ENCODE peak calls at places on chromosome 2, in five cellular contexts. One of them, this sample, is unnamed.

GRCh38 chr2:157696036-157696435 is 67.4 kb upstream of the ACVR1C start:
- DNase-seq in neuronal stem cell: no peak
- DNase-seq in tibial nerve: no peak
- DNase-seq in ovary: no peak
- DNase-seq in uterus: no peak
- DNase-seq in this sample: no peak

GRCh38 chr2:173327421-173327820 is 27.3 kb upstream of the CDCA7 start:
- DNase-seq in neuronal stem cell: no peak
- DNase-seq in tibial nerve: no peak
- DNase-seq in ovary: no peak
- DNase-seq in uterus: no peak
- DNase-seq in this sample: no peak

GRCh38 chr2:3051266-3051665 is 326.4 kb downstream of the EIPR1 start:
- DNase-seq in neuronal stem cell: no peak
- DNase-seq in tibial nerve: no peak
- DNase-seq in ovary: no peak
- DNase-seq in uterus: no peak
- DNase-seq in this sample: no peak

GRCh38 chr2:60463249-60463648 is 90.2 kb downstream of the BCL11A start:
- DNase-seq in neuronal stem cell: no peak
- DNase-seq in tibial nerve: no peak
- DNase-seq in ovary: peak; percentile 41
- DNase-seq in uterus: peak; percentile 27
- DNase-seq in this sample: no peak

GRCh38 chr2:96832751-96833507 is 10.9 kb downstream of the ANKRD23 start:
- DNase-seq in neuronal stem cell: peak; percentile 86
- DNase-seq in tibial nerve: no peak
- DNase-seq in ovary: peak; percentile 85
- DNase-seq in uterus: peak; percentile 46
- DNase-seq in this sample: peak; percentile 68

GRCh38 chr2:223613017-223613950 is 11.1 kb upstream of the SCG2 start:
- DNase-seq in neuronal stem cell: no peak
- DNase-seq in tibial nerve: peak; percentile 60
- DNase-seq in ovary: peak; percentile 92
- DNase-seq in uterus: peak; percentile 83
- DNase-seq in this sample: peak; percentile 35

GRCh38 chr2:69770193-69770702 is 28.3 kb downstream of the ANXA4 start:
- DNase-seq in neuronal stem cell: no peak
- DNase-seq in tibial nerve: no peak
- DNase-seq in ovary: no peak
- DNase-seq in uterus: no peak
- DNase-seq in this sample: no peak

GRCh38 chr2:195622966-195623365 is 34.1 kb upstream of the SLC39A10 start:
- DNase-seq in neuronal stem cell: no peak
- DNase-seq in tibial nerve: no peak
- DNase-seq in ovary: no peak
- DNase-seq in uterus: no peak
- DNase-seq in this sample: no peak

GRCh38 chr2:230231251-230231650 is 5.7 kb downstream of the SP140 start:
- DNase-seq in neuronal stem cell: no peak
- DNase-seq in tibial nerve: no peak
- DNase-seq in ovary: no peak
- DNase-seq in uterus: no peak
- DNase-seq in this sample: no peak

GRCh38 chr2:181643158-181643557 is 13.7 kb downstream of the CERKL start:
- DNase-seq in neuronal stem cell: no peak
- DNase-seq in tibial nerve: no peak
- DNase-seq in ovary: no peak
- DNase-seq in uterus: no peak
- DNase-seq in this sample: no peak

GRCh38 chr2:15720561-15721307 is 129.1 kb downstream of the DDX1 start:
- DNase-seq in neuronal stem cell: no peak
- DNase-seq in tibial nerve: no peak
- DNase-seq in ovary: no peak
- DNase-seq in uterus: no peak
- DNase-seq in this sample: no peak

GRCh38 chr2:44999540-44999939 is 9.7 kb downstream of the SIX2 start:
- DNase-seq in neuronal stem cell: no peak
- DNase-seq in tibial nerve: no peak
- DNase-seq in ovary: no peak
- DNase-seq in uterus: no peak
- DNase-seq in this sample: no peak

DNA sequence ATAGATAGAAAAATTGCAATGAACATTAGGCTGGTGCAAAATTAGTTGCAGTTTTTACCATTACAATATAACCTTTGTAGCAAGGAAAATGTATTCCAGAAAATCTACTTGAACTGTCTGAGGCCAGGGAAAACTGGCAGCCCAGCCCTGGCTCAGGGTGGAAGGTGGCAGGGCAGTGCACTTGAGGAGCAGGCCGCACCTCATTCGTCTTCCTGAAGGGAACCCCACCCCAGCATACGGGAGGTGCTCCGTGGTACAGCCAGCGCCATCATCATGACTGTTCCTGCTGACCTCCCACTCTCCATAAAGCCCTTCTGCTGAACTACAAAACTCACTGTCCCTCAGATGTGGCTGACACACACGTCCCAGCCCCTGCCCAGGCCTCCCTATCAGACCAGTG is 65.9 kb upstream of the TFCP2L1 start:
- DNase-seq in neuronal stem cell: no peak
- DNase-seq in tibial nerve: no peak
- DNase-seq in ovary: no peak
- DNase-seq in uterus: no peak
- DNase-seq in this sample: no peak
- H3K36me3 ChIP-seq in neuronal stem cell: peaks cover 99% of the 10 kb centered on the region
- H3K36me3 ChIP-seq in tibial nerve: peaks cover 23% of the 10 kb centered on the region
- H3K36me3 ChIP-seq in ovary: no peaks in the 10 kb centered on the region
- H3K36me3 ChIP-seq in uterus: no peaks in the 10 kb centered on the region
- H3K36me3 ChIP-seq in this sample: peaks cover 32% of the 10 kb centered on the region

GRCh38 chr2:237652854-237653253 is 25.5 kb downstream of the LRRFIP1 start:
- DNase-seq in neuronal stem cell: no peak
- DNase-seq in tibial nerve: no peak
- DNase-seq in ovary: no peak
- DNase-seq in uterus: no peak
- DNase-seq in this sample: no peak

GRCh38 chr2:237650455-237650850 is 23.1 kb downstream of the LRRFIP1 start:
- DNase-seq in neuronal stem cell: no peak
- DNase-seq in tibial nerve: no peak
- DNase-seq in ovary: no peak
- DNase-seq in uterus: no peak
- DNase-seq in this sample: no peak

GRCh38 chr2:237652181-237652580 is 24.8 kb downstream of the LRRFIP1 start:
- DNase-seq in neuronal stem cell: no peak
- DNase-seq in tibial nerve: no peak
- DNase-seq in ovary: no peak
- DNase-seq in uterus: no peak
- DNase-seq in this sample: no peak

GRCh38 chr2:237649541-237650454 is 22.4 kb downstream of the LRRFIP1 start:
- DNase-seq in neuronal stem cell: no peak
- DNase-seq in tibial nerve: no peak
- DNase-seq in ovary: no peak
- DNase-seq in uterus: no peak
- DNase-seq in this sample: no peak

GRCh38 chr2:237651761-237652160 is 24.4 kb downstream of the LRRFIP1 start:
- DNase-seq in neuronal stem cell: no peak
- DNase-seq in tibial nerve: no peak
- DNase-seq in ovary: no peak
- DNase-seq in uterus: no peak
- DNase-seq in this sample: no peak
- H3K36me3 ChIP-seq in neuronal stem cell: peaks cover 7% of the 10 kb centered on the region
- H3K36me3 ChIP-seq in tibial nerve: no peaks in the 10 kb centered on the region
- H3K36me3 ChIP-seq in ovary: no peaks in the 10 kb centered on the region
- H3K36me3 ChIP-seq in uterus: no peaks in the 10 kb centered on the region
- H3K36me3 ChIP-seq in this sample: no peaks in the 10 kb centered on the region

GRCh38 chr2:112758701-112759100 is 5.7 kb downstream of the CKAP2L start:
- DNase-seq in neuronal stem cell: no peak
- DNase-seq in tibial nerve: no peak
- DNase-seq in ovary: no peak
- DNase-seq in uterus: no peak
- DNase-seq in this sample: no peak
- H3K36me3 ChIP-seq in neuronal stem cell: peaks cover 87% of the 10 kb centered on the region
- H3K36me3 ChIP-seq in tibial nerve: no peaks in the 10 kb centered on the region
- H3K36me3 ChIP-seq in ovary: no peaks in the 10 kb centered on the region
- H3K36me3 ChIP-seq in uterus: no peaks in the 10 kb centered on the region
- H3K36me3 ChIP-seq in this sample: peaks cover 3% of the 10 kb centered on the region

GRCh38 chr2:238039985-238040384 is 20.8 kb upstream of the SCLY start:
- DNase-seq in neuronal stem cell: no peak
- DNase-seq in tibial nerve: no peak
- DNase-seq in ovary: no peak
- DNase-seq in uterus: no peak
- DNase-seq in this sample: no peak

GRCh38 chr2:238040918-238041317 is 19.9 kb upstream of the SCLY start:
- DNase-seq in neuronal stem cell: no peak
- DNase-seq in tibial nerve: no peak
- DNase-seq in ovary: no peak
- DNase-seq in uterus: no peak
- DNase-seq in this sample: no peak

GRCh38 chr2:238039151-238039550 is 21.6 kb upstream of the SCLY start:
- DNase-seq in neuronal stem cell: no peak
- DNase-seq in tibial nerve: no peak
- DNase-seq in ovary: no peak
- DNase-seq in uterus: no peak
- DNase-seq in this sample: no peak

GRCh38 chr2:238042849-238043584 is 17.8 kb upstream of the SCLY start:
- DNase-seq in neuronal stem cell: no peak
- DNase-seq in tibial nerve: no peak
- DNase-seq in ovary: no peak
- DNase-seq in uterus: no peak
- DNase-seq in this sample: no peak

GRCh38 chr2:238038203-238038602 is 22.6 kb upstream of the SCLY start:
- DNase-seq in neuronal stem cell: no peak
- DNase-seq in tibial nerve: no peak
- DNase-seq in ovary: no peak
- DNase-seq in uterus: no peak
- DNase-seq in this sample: no peak
- H3K36me3 ChIP-seq in neuronal stem cell: peaks cover 86% of the 10 kb centered on the region
- H3K36me3 ChIP-seq in tibial nerve: peaks cover 6% of the 10 kb centered on the region
- H3K36me3 ChIP-seq in ovary: no peaks in the 10 kb centered on the region
- H3K36me3 ChIP-seq in uterus: no peaks in the 10 kb centered on the region
- H3K36me3 ChIP-seq in this sample: peaks cover 2% of the 10 kb centered on the region

This sample was measured in iPS DF 6.9.